ENCODE peak calls at places on chromosomes 3 and 15, in seven cellular contexts. Z, G, X, J, B, L and I are unnamed samples.

GRCh38 chr15:81413851-81414250 is 39.8 kb upstream of the TMC3 start:
- DNase-seq in Z (no peak), G (no peak), X (no peak), J (no peak), B (no peak), L (no peak), I (no peak)

GRCh38 chr3:195403841-195404408 is 38.9 kb downstream of the ACAP2 start:
- DNase-seq in Z (no peak), G (no peak), X (no peak), J (no peak), B (no peak), L (no peak), I (peak; percentile 52)

GRCh38 chr15:70470556-70471191 is 292.7 kb downstream of the UACA start:
- DNase-seq in Z (no peak), G (no peak), X (no peak), J (no peak), B (no peak), L (no peak), I (no peak)

GRCh38 chr3:195285403-195285802 is 14.4 kb upstream of the XXYLT1 start:
- DNase-seq in Z (no peak), G (no peak), X (no peak), J (no peak), B (no peak), L (no peak), I (no peak)

GRCh38 chr3:14822134-14822533 is 3.4 kb downstream of the FGD5 start:
- DNase-seq in Z (no peak), G (no peak), X (no peak), J (no peak), B (no peak), L (no peak), I (no peak)

GRCh38 chr3:4720316-4721075 is 227.3 kb downstream of the ITPR1 start:
- DNase-seq in Z (peak; percentile 67), G (no peak), X (peak; percentile 64), J (peak; percentile 52), B (no peak), L (peak; percentile 54), I (peak; percentile 71)

GRCh38 chr3:11021611-11022011 is 29.1 kb downstream of the SLC6A1 start:
- DNase-seq in Z (peak; percentile 33), G (no peak), X (no peak), J (peak; percentile 43), B (no peak), L (no peak), I (no peak)

GRCh38 chr3:123816673-123817207 is 67.4 kb downstream of the MYLK start:
- DNase-seq in Z (no peak), G (no peak), X (peak; percentile 59), J (no peak), B (no peak), L (no peak), I (peak; percentile 90)

GRCh38 chr15:96342611-96343528 is 12.4 kb downstream of the NR2F2 start:
- DNase-seq in Z (peak; percentile 72), G (no peak), X (peak; percentile 64), J (peak; percentile 40), B (no peak), L (no peak), I (no peak)

GRCh38 chr15:76333720-76334437 is 2.7 kb upstream of the ISL2 start:
- DNase-seq in Z (peak; percentile 60), G (peak; percentile 91), X (no peak), J (peak; percentile 69), B (no peak), L (peak; percentile 66), I (no peak)

GRCh38 chr3:125062904-125063618 is 7.3 kb upstream of the HEG1 start:
- DNase-seq in Z (no peak), G (peak; percentile 91), X (peak; percentile 90), J (no peak), B (no peak), L (no peak), I (peak; percentile 97)

GRCh38 chr3:125058959-125059358 is 3.2 kb upstream of the HEG1 start:
- DNase-seq in Z (no peak), G (no peak), X (no peak), J (no peak), B (no peak), L (no peak), I (no peak)

GRCh38 chr3:125059488-125060245 is 3.9 kb upstream of the HEG1 start:
- DNase-seq in Z (no peak), G (peak; percentile 89), X (no peak), J (no peak), B (no peak), L (no peak), I (peak; percentile 37)

GRCh38 chr3:125061170-125061569 is 5.4 kb upstream of the HEG1 start:
- DNase-seq in Z (no peak), G (no peak), X (peak; percentile 91), J (no peak), B (no peak), L (no peak), I (peak; percentile 84)

DNA sequence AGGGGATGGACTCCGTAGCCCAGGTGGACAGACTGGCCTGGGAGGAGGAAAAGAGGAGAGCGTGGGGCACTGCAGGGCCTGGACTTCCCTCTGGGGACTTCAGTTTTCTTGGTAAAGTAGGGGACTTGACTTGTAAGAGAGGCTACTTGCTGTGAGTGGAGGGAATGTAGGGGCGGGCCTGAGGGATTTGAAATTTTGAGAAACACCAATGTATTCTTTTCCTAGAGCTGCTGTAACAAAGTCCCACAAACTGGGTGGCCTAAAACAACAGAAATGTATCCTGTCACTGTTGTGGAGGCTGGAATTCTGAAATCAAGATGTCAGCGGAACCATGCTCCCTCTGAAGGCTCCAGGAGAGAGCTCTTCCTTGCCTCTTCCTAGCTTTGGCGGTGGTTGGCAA is 5.8 kb upstream of the HEG1 start:
- DNase-seq in Z (no peak), G (no peak), X (no peak), J (no peak), B (no peak), L (no peak), I (no peak)
- H2AFZ ChIP-seq in Z (no peak overlapping the region), G (no peak overlapping the region), X (no peak overlapping the region), J (no peak overlapping the region), B (no peak overlapping the region), L (no peak overlapping the region), I (peak overlapping the region; percentile 2)

DNA sequence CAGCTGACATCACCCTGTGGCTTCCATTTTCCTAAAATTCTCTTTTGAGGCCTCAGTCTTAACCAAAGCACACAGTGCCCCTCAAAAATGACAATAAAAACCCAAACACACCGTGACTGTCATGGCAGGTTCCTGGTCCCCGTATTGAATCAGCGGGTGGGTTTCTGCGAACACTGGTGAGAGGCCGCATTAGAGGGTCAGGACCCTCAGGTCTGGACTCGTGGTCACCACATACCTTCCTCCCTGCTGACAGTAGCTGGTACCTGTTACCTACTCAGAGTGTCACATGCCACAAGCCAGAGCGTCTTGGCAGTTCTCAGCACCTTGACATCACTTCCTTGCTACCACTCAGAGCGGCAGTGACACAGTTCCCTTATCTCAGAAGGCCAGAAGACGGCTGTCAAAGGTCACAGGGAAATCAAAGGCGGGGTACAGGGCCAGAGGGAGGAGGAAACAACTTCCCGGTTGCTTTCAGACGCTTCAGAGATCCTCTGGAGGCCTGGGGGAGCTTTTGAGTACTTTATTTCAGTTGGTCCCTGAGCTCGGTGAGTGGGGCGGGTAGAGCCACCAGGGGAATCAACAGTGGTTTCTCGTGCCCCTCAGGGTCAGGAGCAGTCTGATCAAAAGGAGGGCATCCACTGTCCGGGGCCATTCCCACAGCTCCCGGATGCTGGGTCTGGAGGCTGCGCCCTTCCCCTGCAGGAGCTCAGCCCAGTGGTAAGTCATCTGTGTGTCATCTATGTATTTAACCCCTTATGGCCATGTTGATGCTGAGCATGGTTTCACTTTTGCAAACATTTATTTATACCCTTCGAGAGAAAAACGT is at the start of the genes CCR5AS and CCRL2:
- DNase-seq in Z (no peak), G (peak; percentile 90), X (peak; percentile 61), J (no peak), B (peak; percentile 37), L (no peak), I (peak; percentile 69)
- H2AFZ ChIP-seq in Z (no peak within 1 kb of the TSS), G (peak within 1 kb of the TSS; percentile 93), X (peak within 1 kb of the TSS; percentile 62), J (no peak within 1 kb of the TSS), B (peak within 1 kb of the TSS; percentile 49), L (peak within 1 kb of the TSS; percentile 56), I (peak within 1 kb of the TSS; percentile 89)

GRCh38 chr3:127485396-127486170 is 105.0 kb downstream of the TPRA1 start:
- DNase-seq in Z (no peak), G (no peak), X (no peak), J (peak; percentile 15), B (no peak), L (no peak), I (no peak)
- H2AFZ ChIP-seq in Z (no peak overlapping the region), G (no peak overlapping the region), X (no peak overlapping the region), J (no peak overlapping the region), B (no peak overlapping the region), L (no peak overlapping the region), I (no peak overlapping the region)

GRCh38 chr15:64634020-64634419 is 141.4 kb downstream of the RBPMS2 start:
- DNase-seq in Z (peak; percentile 47), G (no peak), X (no peak), J (no peak), B (peak; percentile 34), L (peak; percentile 66), I (no peak)

GRCh38 chr15:64635486-64635815 is 139.9 kb downstream of the RBPMS2 start:
- DNase-seq in Z (peak; percentile 15), G (no peak), X (peak; percentile 89), J (no peak), B (no peak), L (no peak), I (peak; percentile 86)

GRCh38 chr15:64633332-64633731 is 142.1 kb downstream of the RBPMS2 start:
- DNase-seq in Z (no peak), G (no peak), X (no peak), J (no peak), B (no peak), L (no peak), I (no peak)

GRCh38 chr15:64636101-64636500 is 139.3 kb downstream of the RBPMS2 start:
- DNase-seq in Z (no peak), G (no peak), X (peak; percentile 31), J (no peak), B (no peak), L (no peak), I (no peak)

DNA sequence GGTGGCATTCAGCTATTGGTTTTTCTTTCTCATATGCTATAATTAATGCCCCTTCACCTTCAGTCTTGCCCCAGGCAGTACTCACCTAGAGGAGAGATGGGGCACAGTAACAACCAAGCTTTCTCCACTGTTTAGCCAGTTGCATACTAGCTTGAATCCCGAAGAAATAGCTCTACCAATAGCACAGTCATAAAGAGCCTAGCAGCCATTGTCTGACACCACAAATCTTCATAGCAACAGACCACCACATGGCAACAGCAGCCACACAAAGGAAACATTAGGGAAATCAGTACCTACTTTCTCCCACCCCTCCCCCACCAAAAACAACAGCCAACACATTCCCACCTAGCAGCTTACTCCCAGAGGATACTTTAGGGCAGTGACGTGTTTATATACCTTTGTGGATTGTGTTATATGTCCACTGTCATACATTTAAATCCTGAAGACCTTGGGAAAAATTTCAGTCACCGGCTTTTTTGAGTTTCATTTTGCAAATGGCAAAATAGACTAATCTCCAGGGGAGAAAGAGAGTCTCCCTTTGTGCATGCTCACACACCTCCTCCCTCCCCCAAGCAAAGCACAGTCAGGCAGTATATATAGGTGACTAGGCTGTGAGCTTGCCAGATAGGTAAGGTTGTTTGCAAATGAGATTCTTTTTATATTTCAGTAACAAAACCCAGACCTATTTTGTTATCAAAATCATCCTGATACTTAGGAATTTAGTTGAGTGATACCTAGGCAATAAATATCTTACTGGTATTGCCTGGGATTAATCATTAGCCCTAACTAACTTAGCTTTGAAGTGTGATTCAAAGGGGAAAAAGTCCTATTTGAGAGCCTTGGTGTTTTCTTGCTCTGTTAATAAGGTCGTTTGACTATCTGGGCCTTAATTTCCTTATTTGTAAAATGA is 140.6 kb downstream of the RBPMS2 start:
- DNase-seq in Z (peak; percentile 78), G (no peak), X (no peak), J (peak; percentile 81), B (no peak), L (peak; percentile 72), I (no peak)
- H2AFZ ChIP-seq in Z (no peak overlapping the region), G (no peak overlapping the region), X (no peak overlapping the region), J (no peak overlapping the region), B (no peak overlapping the region), L (no peak overlapping the region), I (no peak overlapping the region)